ENCODE peak calls at places on chromosomes 13 and 19, in seven cellular contexts. D is neural crest cell, V is C1 segment of cervical spinal cord, U is mesendoderm, F is NCI-H2029 treated with DMSO at 0.1 percent for 48 hours, Z is NCI-H1417, T is NCI-H146. P is an unnamed sample.

GRCh38 chr19:58509731-58510083 is 2.1 kb downstream of the SLC27A5 start:
- DNase-seq in T (no peak), U (no peak), D (no peak), Z (no peak), F (no peak), V (no peak), P (no peak)

GRCh38 chr19:30711296-30711695 is 339.1 kb downstream of the ZNF536 start:
- DNase-seq in T (no peak), D (no peak), Z (peak), F (no peak), U (no peak), V (no peak), P (no peak)

GRCh38 chr13:110251227-110251791 is 55.6 kb downstream of the COL4A1 start:
- DNase-seq in D (no peak), T (no peak), V (no peak), U (no peak), F (no peak), Z (no peak), P (no peak)

GRCh38 chr13:33307820-33308219 is 22.3 kb upstream of the STARD13 start:
- DNase-seq in U (no peak), F (no peak), D (no peak), V (no peak), Z (no peak), T (no peak), P (no peak)

GRCh38 chr13:66887088-66887487 is 343.0 kb downstream of the PCDH9 start:
- DNase-seq in T (no peak), U (no peak), Z (no peak), F (no peak), V (no peak), D (no peak), P (no peak)

GRCh38 chr13:86109107-86109506 is 309.9 kb upstream of the SLITRK6 start:
- DNase-seq in U (no peak), V (no peak), F (no peak), T (no peak), D (no peak), Z (no peak), P (no peak)

GRCh38 chr13:72726721-72727416 is 560 bp downstream of the MZT1 start:
- DNase-seq in T (peak), F (no peak), U (peak), D (no peak), Z (peak), V (no peak), P (peak)

GRCh38 chr19:15264061-15264932 is 32.0 kb upstream of the EPHX3 start:
- DNase-seq in Z (peak), T (peak), D (peak), F (peak), V (no peak), U (peak), P (peak)

GRCh38 chr19:35023428-35023827 is 6.8 kb upstream of the SCN1B start:
- DNase-seq in V (no peak), U (no peak), F (no peak), D (no peak), Z (no peak), T (no peak), P (no peak)

GRCh38 chr19:44869728-44870470 is 21.2 kb upstream of the TOMM40 start:
- DNase-seq in Z (no peak), F (no peak), D (no peak), T (no peak), U (no peak), V (no peak), P (no peak)

GRCh38 chr19:12868540-12869112 is 12.6 kb downstream of the DNASE2 start:
- DNase-seq in F (no peak), Z (no peak), U (peak), V (no peak), D (no peak), T (no peak), P (no peak)

GRCh38 chr13:35923347-35923746 is 207.8 kb downstream of the DCLK1 start:
- DNase-seq in F (no peak), U (no peak), V (no peak), T (no peak), D (no peak), Z (no peak), P (no peak)

GRCh38 chr13:106490887-106491321 is 44.6 kb downstream of the EFNB2 start:
- DNase-seq in D (no peak), Z (no peak), F (no peak), T (no peak), U (no peak), V (no peak), P (peak)

GRCh38 chr13:92590503-92590908 is 636.1 kb upstream of the GPC6 start:
- DNase-seq in F (peak), U (peak), D (no peak), V (no peak), T (no peak), Z (no peak), P (no peak)

GRCh38 chr13:41054212-41054877 is 7.0 kb upstream of the WBP4 start:
- DNase-seq in Z (peak), T (peak), V (no peak), D (peak), F (no peak), U (peak), P (no peak)

GRCh38 chr13:48156466-48156865 is 61.6 kb upstream of the MED4 start:
- DNase-seq in D (peak), V (no peak), U (peak), F (no peak), T (no peak), Z (no peak), P (no peak)

GRCh38 chr13:102394158-102395053 is 7.4 kb downstream of the FGF14 start:
- DNase-seq in Z (peak), T (peak), U (peak), V (peak), D (peak), F (peak), P (peak)